ENCODE peak calls at places on chromosomes 1 and 21, in eight cellular contexts. T is CD4-positive, alpha-beta T cell; V is suprapubic skin; E is esophagus muscularis mucosa; S is brain microvascular endothelial cell; C is left ventricle myocardium inferior; F is pancreas; Y is heart right ventricle. X is an unnamed sample.

GRCh38 chr1:245074232-245074747 is 80.5 kb upstream of the KIF26B start:
- DNase-seq in E (no peak), F (no peak), C (no peak), V (no peak), T (no peak), Y (no peak), S (no peak), X (no peak)

GRCh38 chr1:173995475-173995874 is 26.7 kb downstream of the RC3H1 start:
- DNase-seq in V (no peak), T (no peak), Y (no peak), S (no peak), F (no peak), C (no peak), E (no peak), X (no peak)

GRCh38 chr1:221264848-221265247 is 385.6 kb downstream of the HLX start:
- DNase-seq in F (no peak), V (no peak), T (no peak), E (no peak), S (no peak), Y (no peak), C (no peak), X (no peak)

GRCh38 chr1:36106269-36106668 is 17.6 kb downstream of the ADPRS start:
- DNase-seq in E (no peak), S (no peak), T (no peak), C (no peak), Y (no peak), V (no peak), F (no peak), X (no peak)

GRCh38 chr21:21114456-21114855 is 116.2 kb downstream of the NCAM2 start:
- DNase-seq in E (no peak), Y (no peak), C (no peak), V (no peak), S (no peak), T (no peak), F (no peak), X (no peak)

GRCh38 chr21:42144679-42145568 is 73.8 kb downstream of the UMODL1 start:
- DNase-seq in F (no peak), S (no peak), V (no peak), E (no peak), C (no peak), Y (no peak), T (no peak), X (no peak)

GRCh38 chr1:7341145-7341900 is 429.8 kb upstream of the VAMP3 start:
- DNase-seq in E (no peak), F (no peak), C (no peak), S (peak), V (no peak), T (no peak), Y (peak), X (no peak)

GRCh38 chr1:215793210-215793609 is 226.1 kb downstream of the KCTD3 start:
- DNase-seq in S (peak), E (no peak), V (no peak), Y (no peak), F (no peak), T (no peak), C (no peak), X (no peak)

GRCh38 chr1:12587981-12588620 is 29.9 kb downstream of the DHRS3 start:
- DNase-seq in V (no peak), C (no peak), F (no peak), E (no peak), T (no peak), S (peak), Y (no peak), X (no peak)

GRCh38 chr1:233738396-233738795 is 124.5 kb downstream of the KCNK1 start:
- DNase-seq in T (no peak), Y (no peak), S (no peak), E (peak), C (no peak), F (no peak), V (no peak), X (no peak)

GRCh38 chr1:82392946-82393345 is 592.2 kb downstream of the ADGRL2 start:
- DNase-seq in Y (no peak), C (no peak), V (no peak), T (no peak), F (no peak), S (no peak), E (no peak), X (peak)

GRCh38 chr1:13732971-13733667 is 33.1 kb downstream of the PRDM2 start:
- DNase-seq in E (no peak), F (no peak), S (no peak), V (no peak), Y (no peak), C (no peak), T (no peak), X (no peak)

GRCh38 chr1:62436039-62436465 is 797 bp upstream of the USP1 start:
- DNase-seq in T (peak), E (peak), S (no peak), Y (peak), V (peak), F (peak), C (peak), X (no peak)

GRCh38 chr1:61253059-61253735 is 170.8 kb downstream of the NFIA start:
- DNase-seq in C (peak), T (no peak), V (no peak), F (peak), S (peak), E (peak), Y (peak), X (peak)

GRCh38 chr1:14745321-14745720 is 146.8 kb downstream of the KAZN start:
- DNase-seq in C (no peak), S (no peak), V (no peak), E (no peak), T (no peak), F (no peak), Y (no peak), X (no peak)

GRCh38 chr1:170661646-170662411 is 2.1 kb upstream of the PRRX1 start:
- DNase-seq in E (no peak), Y (peak), S (peak), T (no peak), V (no peak), C (no peak), F (no peak), X (no peak)

GRCh38 chr1:94617957-94618739 is 76.6 kb upstream of the F3 start:
- DNase-seq in C (no peak), E (no peak), S (no peak), Y (no peak), T (no peak), V (no peak), F (no peak), X (no peak)

GRCh38 chr1:94616503-94616902 is 74.9 kb upstream of the F3 start:
- DNase-seq in F (no peak), C (no peak), T (no peak), E (no peak), Y (no peak), S (no peak), V (no peak), X (no peak)

GRCh38 chr1:94619731-94620130 is 78.2 kb upstream of the F3 start:
- DNase-seq in C (no peak), Y (no peak), E (no peak), V (no peak), F (no peak), S (no peak), T (no peak), X (no peak)

GRCh38 chr1:94614980-94615379 is 73.4 kb upstream of the F3 start:
- DNase-seq in T (no peak), S (no peak), C (no peak), F (no peak), V (peak), E (no peak), Y (no peak), X (peak)

DNA sequence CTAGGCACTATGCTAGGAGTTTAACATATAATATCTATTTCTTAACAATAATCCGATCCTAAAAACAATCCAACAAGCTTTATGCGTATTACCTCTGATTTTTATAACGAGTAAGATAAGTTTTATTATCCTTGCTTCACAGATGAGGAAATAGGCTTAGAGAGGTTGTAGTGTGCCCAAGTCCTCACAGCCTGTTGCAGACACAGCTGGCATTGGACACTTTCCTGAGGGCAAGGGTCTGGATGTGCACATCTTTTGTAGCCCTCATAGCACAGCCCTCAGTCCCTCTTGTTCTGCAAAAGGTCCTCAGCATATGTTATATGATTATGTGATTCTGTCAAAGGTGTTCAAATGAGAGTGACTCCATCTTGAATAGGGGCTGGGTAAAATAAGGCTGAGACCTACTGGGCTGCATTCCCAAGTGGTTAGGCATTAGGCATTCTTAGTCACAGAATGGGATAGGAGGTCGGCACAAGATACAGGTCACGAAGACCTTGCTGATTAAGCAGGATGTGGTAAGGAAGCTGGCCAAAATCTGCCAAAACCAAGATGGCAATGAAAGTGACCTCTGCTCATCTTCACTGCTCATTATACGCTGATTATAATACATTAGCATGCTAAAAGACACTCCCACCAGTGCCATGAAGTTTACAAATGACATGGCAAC is 75.7 kb upstream of the F3 start:
- DNase-seq in C (no peak), Y (no peak), F (no peak), E (no peak), T (no peak), S (peak), V (peak), X (no peak)
- H3K27ac ChIP-seq in C (no peak), Y (no peak), F (no peak), E (no peak), T (no peak), S (no peak), V (no peak), X (no peak)

GRCh38 chr1:21673277-21673780 is 4.2 kb upstream of the RAP1GAP start:
- DNase-seq in C (peak), E (no peak), Y (peak), S (peak), F (peak), T (no peak), V (peak), X (no peak)
- H3K27ac ChIP-seq in C (peak), E (peak), Y (peak), S (no peak), F (peak), T (no peak), V (no peak), X (peak)

DNA sequence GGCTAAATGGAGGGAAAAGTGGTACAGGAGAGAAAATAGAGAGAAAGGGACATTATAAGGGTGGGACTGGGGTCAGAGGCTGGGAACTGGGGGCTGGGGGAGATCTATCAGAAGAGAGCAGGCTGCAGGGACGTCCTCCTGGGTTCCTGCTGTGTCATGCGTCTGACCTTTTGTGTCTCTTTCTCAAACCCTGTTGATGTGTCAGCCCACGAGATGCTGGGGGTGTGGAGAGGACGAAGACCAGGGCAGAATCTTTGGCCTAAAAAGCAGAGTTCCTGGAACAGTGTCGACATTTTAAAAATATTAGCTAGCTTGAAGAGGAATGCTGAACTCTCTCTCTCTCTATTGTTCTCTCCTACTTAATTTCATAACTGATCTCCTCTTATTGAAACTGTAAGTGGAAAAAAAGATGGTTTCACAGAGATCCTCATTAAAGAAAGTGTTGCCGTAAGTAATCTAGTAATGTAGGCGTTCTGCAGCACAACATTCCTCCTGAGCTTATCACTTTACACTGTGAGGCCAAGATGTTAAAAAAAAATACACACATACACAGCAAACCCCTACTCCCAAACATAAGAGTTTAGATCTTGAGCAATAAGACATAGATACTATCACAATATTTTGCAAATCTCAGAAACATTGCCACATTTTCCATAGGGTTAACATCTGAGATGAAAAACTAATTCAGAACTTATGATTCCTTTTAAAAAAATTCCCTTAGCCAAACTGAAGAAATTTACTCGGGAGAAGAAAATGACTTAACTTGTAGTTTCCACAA is 52.6 kb downstream of the RUNX1 start:
- DNase-seq in T (no peak), V (no peak), F (no peak), E (no peak), S (no peak), C (no peak), Y (no peak), X (no peak)
- H3K27ac ChIP-seq in T (no peak), V (peak), F (no peak), E (no peak), S (no peak), C (no peak), Y (no peak), X (peak)

GRCh38 chr21:44967082-44968047 is 27.5 kb downstream of the SLX9 start:
- DNase-seq in E (no peak), T (no peak), V (no peak), F (no peak), Y (no peak), C (no peak), S (no peak), X (no peak)

GRCh38 chr21:44966135-44967081 is 26.6 kb downstream of the SLX9 start:
- DNase-seq in S (no peak), C (peak), T (no peak), F (no peak), E (no peak), Y (peak), V (no peak), X (no peak)

GRCh38 chr21:44965251-44966022 is 25.6 kb downstream of the SLX9 start:
- DNase-seq in V (no peak), F (no peak), T (no peak), S (peak), Y (peak), E (no peak), C (no peak), X (no peak)

GRCh38 chr21:44962481-44962966 is 22.7 kb downstream of the SLX9 start:
- DNase-seq in T (no peak), Y (peak), E (no peak), S (peak), V (no peak), F (no peak), C (no peak), X (peak)

GRCh38 chr21:44964381-44964780 is 24.6 kb downstream of the SLX9 start:
- DNase-seq in C (no peak), Y (peak), E (no peak), V (no peak), S (no peak), T (no peak), F (no peak), X (no peak)
- H3K27ac ChIP-seq in C (no peak), Y (no peak), E (peak), V (no peak), S (peak), T (no peak), F (no peak), X (peak)

GRCh38 chr1:917466-918091 is 6.1 kb upstream of the SAMD11 start:
- DNase-seq in S (no peak), V (no peak), T (no peak), Y (peak), E (no peak), F (no peak), C (no peak), X (no peak)
- H3K27ac ChIP-seq in S (no peak), V (no peak), T (no peak), Y (no peak), E (no peak), F (no peak), C (no peak), X (no peak)

GRCh38 chr1:32101233-32101681 is 6.6 kb upstream of the KPNA6 start:
- DNase-seq in S (peak), T (no peak), C (no peak), F (no peak), Y (no peak), E (no peak), V (no peak), X (no peak)
- H3K27ac ChIP-seq in S (peak), T (no peak), C (no peak), F (no peak), Y (no peak), E (no peak), V (no peak), X (no peak)

DNA sequence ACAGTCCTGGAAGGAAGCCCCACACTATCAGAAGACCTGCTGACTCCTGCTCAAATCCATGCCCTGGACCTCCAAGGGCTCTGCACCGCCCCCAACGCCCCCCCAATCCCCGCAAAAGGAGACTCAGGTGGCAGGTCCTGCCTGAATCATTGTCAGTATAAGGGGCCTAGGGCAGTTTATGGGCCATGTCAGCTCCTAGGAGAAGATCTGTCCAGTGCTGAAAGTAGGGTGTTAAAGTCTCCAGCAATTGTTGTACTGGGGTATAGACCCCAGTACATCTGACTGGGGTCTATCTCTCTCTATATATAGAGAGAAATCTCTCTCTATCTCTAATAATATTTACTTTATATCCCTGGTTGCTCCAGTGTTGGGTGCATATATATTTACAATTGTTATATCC is 12.1 kb upstream of the OLIG2 start:
- DNase-seq in E (no peak), T (no peak), V (no peak), S (no peak), Y (no peak), C (no peak), F (no peak), X (no peak)
- H3K27ac ChIP-seq in E (no peak), T (no peak), V (no peak), S (no peak), Y (no peak), C (no peak), F (no peak), X (no peak)

GRCh38 chr1:41388517-41388916 is 27.3 kb downstream of the FOXO6 start:
- DNase-seq in E (no peak), Y (no peak), S (no peak), F (no peak), T (no peak), V (no peak), C (no peak), X (no peak)
- H3K27ac ChIP-seq in E (peak), Y (peak), S (no peak), F (no peak), T (no peak), V (no peak), C (peak), X (peak)

GRCh38 chr1:33382651-33383415 is 48.1 kb downstream of the PHC2 start:
- DNase-seq in T (no peak), Y (no peak), S (no peak), V (no peak), F (no peak), C (no peak), E (no peak), X (peak)

GRCh38 chr1:33385251-33385650 is 45.6 kb downstream of the PHC2 start:
- DNase-seq in Y (no peak), T (no peak), C (no peak), E (peak), F (no peak), V (no peak), S (no peak), X (no peak)

GRCh38 chr1:33381979-33382378 is 48.9 kb downstream of the PHC2 start:
- DNase-seq in F (no peak), Y (no peak), V (no peak), E (no peak), S (no peak), T (no peak), C (no peak), X (peak)

GRCh38 chr1:33383489-33383888 is 47.4 kb downstream of the PHC2 start:
- DNase-seq in Y (no peak), T (no peak), S (no peak), E (no peak), C (no peak), F (no peak), V (no peak), X (no peak)

GRCh38 chr1:33383974-33384767 is 46.7 kb downstream of the PHC2 start:
- DNase-seq in T (no peak), S (peak), Y (no peak), E (no peak), V (no peak), F (no peak), C (no peak), X (no peak)
- H3K27ac ChIP-seq in T (no peak), S (peak), Y (peak), E (peak), V (no peak), F (no peak), C (peak), X (no peak)

X was measured in ascending aorta.